ENCODE peak calls at places on chromosomes 16 and 17, in ten cellular contexts. One of them, this sample, is unnamed. For H3K36me3, the result is how much of the 10 kb centered on the place peaks cover.

GRCh38 chr16:73060216-73060615 is 12.3 kb upstream of the ZFHX3 start:
- DNase-seq in K562: no peak
- DNase-seq in suprapubic skin: no peak
- DNase-seq in prostate gland: no peak
- DNase-seq in GM23338: peak
- DNase-seq in transverse colon: no peak
- DNase-seq in sigmoid colon: peak
- DNase-seq in breast epithelium: no peak
- DNase-seq in stomach: no peak
- DNase-seq in endothelial cell of umbilical vein: no peak
- DNase-seq in this sample: no peak

GRCh38 chr16:72723781-72724180 is 324.1 kb downstream of the ZFHX3 start:
- DNase-seq in prostate gland: no peak
- DNase-seq in endothelial cell of umbilical vein: no peak
- DNase-seq in suprapubic skin: no peak
- DNase-seq in K562: no peak
- DNase-seq in sigmoid colon: no peak
- DNase-seq in stomach: no peak
- DNase-seq in breast epithelium: no peak
- DNase-seq in transverse colon: no peak
- DNase-seq in GM23338: no peak
- DNase-seq in this sample: no peak

GRCh38 chr17:82022310-82022980 is at the start of gene CENPX:
- DNase-seq in prostate gland: no peak
- DNase-seq in breast epithelium: no peak
- DNase-seq in K562: no peak
- DNase-seq in endothelial cell of umbilical vein: no peak
- DNase-seq in transverse colon: no peak
- DNase-seq in sigmoid colon: no peak
- DNase-seq in GM23338: no peak
- DNase-seq in stomach: no peak
- DNase-seq in suprapubic skin: no peak
- DNase-seq in this sample: no peak

GRCh38 chr17:15963670-15964110 is 18.8 kb downstream of the ADORA2B start:
- DNase-seq in endothelial cell of umbilical vein: peak
- DNase-seq in GM23338: no peak
- DNase-seq in prostate gland: no peak
- DNase-seq in breast epithelium: no peak
- DNase-seq in sigmoid colon: no peak
- DNase-seq in stomach: no peak
- DNase-seq in transverse colon: no peak
- DNase-seq in K562: no peak
- DNase-seq in suprapubic skin: no peak
- DNase-seq in this sample: no peak

GRCh38 chr16:87562201-87562600 is 40.1 kb upstream of the JPH3 start:
- DNase-seq in transverse colon: no peak
- DNase-seq in K562: no peak
- DNase-seq in GM23338: no peak
- DNase-seq in suprapubic skin: no peak
- DNase-seq in endothelial cell of umbilical vein: no peak
- DNase-seq in breast epithelium: no peak
- DNase-seq in stomach: no peak
- DNase-seq in sigmoid colon: no peak
- DNase-seq in prostate gland: no peak
- DNase-seq in this sample: no peak

GRCh38 chr16:56662357-56663354 is 4.9 kb downstream of the MT1F start:
- DNase-seq in GM23338: peak
- DNase-seq in transverse colon: no peak
- DNase-seq in K562: no peak
- DNase-seq in prostate gland: no peak
- DNase-seq in suprapubic skin: no peak
- DNase-seq in breast epithelium: no peak
- DNase-seq in endothelial cell of umbilical vein: no peak
- DNase-seq in stomach: no peak
- DNase-seq in sigmoid colon: no peak
- DNase-seq in this sample: no peak

GRCh38 chr16:65547799-65548446 is 426.1 kb upstream of the CDH11 start:
- DNase-seq in K562: no peak
- DNase-seq in transverse colon: no peak
- DNase-seq in prostate gland: no peak
- DNase-seq in suprapubic skin: no peak
- DNase-seq in endothelial cell of umbilical vein: no peak
- DNase-seq in stomach: no peak
- DNase-seq in GM23338: peak
- DNase-seq in sigmoid colon: no peak
- DNase-seq in breast epithelium: no peak
- DNase-seq in this sample: no peak

GRCh38 chr17:79838541-79839274 is 532 bp downstream of the CBX4 start:
- DNase-seq in K562: peak
- DNase-seq in transverse colon: peak
- DNase-seq in stomach: peak
- DNase-seq in GM23338: peak
- DNase-seq in breast epithelium: no peak
- DNase-seq in suprapubic skin: no peak
- DNase-seq in prostate gland: peak
- DNase-seq in endothelial cell of umbilical vein: peak
- DNase-seq in sigmoid colon: no peak
- DNase-seq in this sample: no peak

GRCh38 chr17:73156166-73156840 is 8.5 kb upstream of the SSTR2 start:
- DNase-seq in breast epithelium: peak
- DNase-seq in endothelial cell of umbilical vein: peak
- DNase-seq in GM23338: peak
- DNase-seq in sigmoid colon: peak
- DNase-seq in K562: peak
- DNase-seq in suprapubic skin: peak
- DNase-seq in prostate gland: peak
- DNase-seq in transverse colon: peak
- DNase-seq in stomach: peak
- DNase-seq in this sample: peak

DNA sequence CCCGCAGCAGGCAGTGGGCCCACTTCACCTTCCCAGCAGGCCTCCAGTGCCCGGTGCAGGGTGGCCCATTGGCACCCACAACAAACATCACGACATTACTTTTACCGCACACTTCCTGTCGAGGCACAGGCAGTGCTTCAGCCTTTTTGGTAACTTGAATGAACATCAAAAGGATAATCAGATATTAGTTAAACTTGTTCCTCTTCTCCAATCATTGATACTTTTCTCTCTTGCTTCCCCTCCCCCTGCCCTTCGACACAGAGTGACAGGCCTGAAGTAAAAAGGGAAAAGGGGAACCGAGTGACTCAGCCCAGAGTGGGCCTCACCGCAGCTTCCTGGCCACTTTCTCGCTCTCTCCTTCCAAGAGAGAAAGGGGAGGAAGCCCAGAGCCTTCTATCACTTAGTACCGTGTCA is 507.0 kb downstream of the MAF start:
- DNase-seq in breast epithelium: no peak
- DNase-seq in GM23338: no peak
- DNase-seq in transverse colon: peak
- DNase-seq in suprapubic skin: no peak
- DNase-seq in K562: peak
- DNase-seq in sigmoid colon: no peak
- DNase-seq in endothelial cell of umbilical vein: no peak
- DNase-seq in prostate gland: no peak
- DNase-seq in stomach: no peak
- DNase-seq in this sample: no peak
- TF ChIP-seq POLR2AphosphoS5 in breast epithelium: no peak
- TF ChIP-seq POLR2AphosphoS5 in GM23338: no peak
- TF ChIP-seq POLR2AphosphoS5 in transverse colon: no peak
- TF ChIP-seq POLR2AphosphoS5 in suprapubic skin: no peak
- TF ChIP-seq POLR2AphosphoS5 in K562: no peak
- TF ChIP-seq POLR2AphosphoS5 in sigmoid colon: no peak
- TF ChIP-seq POLR2AphosphoS5 in endothelial cell of umbilical vein: no peak
- TF ChIP-seq POLR2AphosphoS5 in prostate gland: no peak
- TF ChIP-seq POLR2AphosphoS5 in stomach: no peak
- TF ChIP-seq POLR2AphosphoS5 in this sample: no peak

GRCh38 chr17:49597928-49598655 is 22.4 kb downstream of the NXPH3 start:
- DNase-seq in prostate gland: no peak
- DNase-seq in K562: no peak
- DNase-seq in transverse colon: no peak
- DNase-seq in GM23338: no peak
- DNase-seq in suprapubic skin: no peak
- DNase-seq in breast epithelium: no peak
- DNase-seq in sigmoid colon: no peak
- DNase-seq in endothelial cell of umbilical vein: peak
- DNase-seq in stomach: no peak
- DNase-seq in this sample: no peak
- H3K36me3 ChIP-seq in prostate gland: under half
- H3K36me3 ChIP-seq in K562: half or more
- H3K36me3 ChIP-seq in transverse colon: under half
- H3K36me3 ChIP-seq in GM23338: under half
- H3K36me3 ChIP-seq in suprapubic skin: half or more
- H3K36me3 ChIP-seq in breast epithelium: under half
- H3K36me3 ChIP-seq in sigmoid colon: half or more
- H3K36me3 ChIP-seq in endothelial cell of umbilical vein: under half
- H3K36me3 ChIP-seq in stomach: half or more
- H3K36me3 ChIP-seq in this sample: under half

GRCh38 chr16:16148755-16149154 is 74.5 kb downstream of the ABCC6 start:
- DNase-seq in prostate gland: no peak
- DNase-seq in transverse colon: no peak
- DNase-seq in endothelial cell of umbilical vein: no peak
- DNase-seq in breast epithelium: no peak
- DNase-seq in K562: no peak
- DNase-seq in GM23338: no peak
- DNase-seq in suprapubic skin: no peak
- DNase-seq in sigmoid colon: no peak
- DNase-seq in stomach: no peak
- DNase-seq in this sample: no peak

GRCh38 chr16:16149710-16150116 is 73.6 kb downstream of the ABCC6 start:
- DNase-seq in K562: no peak
- DNase-seq in stomach: no peak
- DNase-seq in suprapubic skin: no peak
- DNase-seq in transverse colon: no peak
- DNase-seq in endothelial cell of umbilical vein: no peak
- DNase-seq in GM23338: no peak
- DNase-seq in breast epithelium: no peak
- DNase-seq in sigmoid colon: no peak
- DNase-seq in prostate gland: no peak
- DNase-seq in this sample: no peak

GRCh38 chr16:16145286-16145685 is 78.0 kb downstream of the ABCC6 start:
- DNase-seq in breast epithelium: no peak
- DNase-seq in prostate gland: no peak
- DNase-seq in endothelial cell of umbilical vein: no peak
- DNase-seq in GM23338: no peak
- DNase-seq in K562: no peak
- DNase-seq in stomach: no peak
- DNase-seq in sigmoid colon: no peak
- DNase-seq in suprapubic skin: no peak
- DNase-seq in transverse colon: no peak
- DNase-seq in this sample: no peak

GRCh38 chr16:16146380-16147315 is 76.6 kb downstream of the ABCC6 start:
- DNase-seq in suprapubic skin: no peak
- DNase-seq in sigmoid colon: no peak
- DNase-seq in K562: no peak
- DNase-seq in prostate gland: no peak
- DNase-seq in endothelial cell of umbilical vein: no peak
- DNase-seq in breast epithelium: no peak
- DNase-seq in stomach: no peak
- DNase-seq in GM23338: no peak
- DNase-seq in transverse colon: no peak
- DNase-seq in this sample: no peak

DNA sequence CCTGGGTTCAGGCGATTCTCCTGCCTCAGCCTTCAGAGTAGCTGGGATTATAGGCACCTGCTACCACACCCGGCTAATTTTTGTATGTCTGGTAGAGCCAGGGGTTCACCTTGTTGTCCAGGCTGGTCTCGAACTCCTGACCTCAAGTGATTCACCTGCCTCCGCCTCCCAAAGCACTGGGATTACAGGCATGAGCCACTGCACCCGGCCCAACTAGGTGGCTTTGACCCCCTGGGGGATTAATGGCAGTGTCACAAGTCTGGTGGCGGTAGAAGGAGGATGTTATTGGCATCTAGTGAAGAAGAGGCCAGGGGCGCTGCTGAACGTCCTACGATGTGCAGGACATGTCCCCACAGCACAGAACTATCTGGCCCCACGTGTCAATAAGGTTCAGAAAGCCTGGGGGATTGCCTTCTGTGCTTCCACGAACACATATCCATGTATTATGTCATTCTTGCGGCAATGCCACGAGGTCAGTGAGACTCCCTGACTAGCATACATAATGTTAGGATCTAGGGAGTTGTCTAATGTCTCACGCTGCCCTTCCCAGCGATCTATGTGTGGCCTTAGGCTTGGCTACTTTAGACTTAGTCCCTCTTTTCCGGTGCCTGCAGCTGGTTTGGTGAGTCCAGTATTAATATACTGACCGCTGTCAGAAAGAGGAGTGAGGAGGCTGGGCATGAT is 75.8 kb downstream of the ABCC6 start:
- DNase-seq in breast epithelium: no peak
- DNase-seq in K562: no peak
- DNase-seq in suprapubic skin: no peak
- DNase-seq in GM23338: no peak
- DNase-seq in sigmoid colon: no peak
- DNase-seq in transverse colon: no peak
- DNase-seq in endothelial cell of umbilical vein: no peak
- DNase-seq in stomach: no peak
- DNase-seq in prostate gland: no peak
- DNase-seq in this sample: no peak
- TF ChIP-seq POLR2AphosphoS5 in breast epithelium: no peak
- TF ChIP-seq POLR2AphosphoS5 in K562: no peak
- TF ChIP-seq POLR2AphosphoS5 in suprapubic skin: no peak
- TF ChIP-seq POLR2AphosphoS5 in GM23338: no peak
- TF ChIP-seq POLR2AphosphoS5 in sigmoid colon: no peak
- TF ChIP-seq POLR2AphosphoS5 in transverse colon: no peak
- TF ChIP-seq POLR2AphosphoS5 in endothelial cell of umbilical vein: no peak
- TF ChIP-seq POLR2AphosphoS5 in stomach: no peak
- TF ChIP-seq POLR2AphosphoS5 in prostate gland: no peak
- TF ChIP-seq POLR2AphosphoS5 in this sample: no peak

GRCh38 chr16:1314399-1315068 is 5.1 kb downstream of the UBE2I start:
- DNase-seq in prostate gland: no peak
- DNase-seq in K562: no peak
- DNase-seq in endothelial cell of umbilical vein: no peak
- DNase-seq in transverse colon: no peak
- DNase-seq in GM23338: no peak
- DNase-seq in stomach: no peak
- DNase-seq in breast epithelium: no peak
- DNase-seq in suprapubic skin: no peak
- DNase-seq in sigmoid colon: no peak
- DNase-seq in this sample: no peak

GRCh38 chr16:1313721-1314120 is 4.3 kb downstream of the UBE2I start:
- DNase-seq in K562: no peak
- DNase-seq in transverse colon: no peak
- DNase-seq in endothelial cell of umbilical vein: no peak
- DNase-seq in breast epithelium: no peak
- DNase-seq in sigmoid colon: no peak
- DNase-seq in stomach: no peak
- DNase-seq in suprapubic skin: no peak
- DNase-seq in GM23338: no peak
- DNase-seq in prostate gland: no peak
- DNase-seq in this sample: no peak

GRCh38 chr16:1317479-1318267 is 8.2 kb downstream of the UBE2I start:
- DNase-seq in suprapubic skin: no peak
- DNase-seq in breast epithelium: no peak
- DNase-seq in GM23338: no peak
- DNase-seq in prostate gland: no peak
- DNase-seq in K562: no peak
- DNase-seq in stomach: no peak
- DNase-seq in sigmoid colon: no peak
- DNase-seq in transverse colon: no peak
- DNase-seq in endothelial cell of umbilical vein: no peak
- DNase-seq in this sample: no peak

GRCh38 chr16:1316033-1316405 is 6.6 kb downstream of the UBE2I start:
- DNase-seq in transverse colon: no peak
- DNase-seq in K562: no peak
- DNase-seq in suprapubic skin: no peak
- DNase-seq in endothelial cell of umbilical vein: no peak
- DNase-seq in breast epithelium: no peak
- DNase-seq in GM23338: no peak
- DNase-seq in stomach: no peak
- DNase-seq in sigmoid colon: no peak
- DNase-seq in prostate gland: no peak
- DNase-seq in this sample: no peak

GRCh38 chr16:1315081-1316032 is 5.9 kb downstream of the UBE2I start:
- DNase-seq in prostate gland: no peak
- DNase-seq in sigmoid colon: no peak
- DNase-seq in endothelial cell of umbilical vein: no peak
- DNase-seq in GM23338: no peak
- DNase-seq in breast epithelium: no peak
- DNase-seq in stomach: no peak
- DNase-seq in transverse colon: no peak
- DNase-seq in suprapubic skin: no peak
- DNase-seq in K562: no peak
- DNase-seq in this sample: no peak
- H3K36me3 ChIP-seq in prostate gland: under half
- H3K36me3 ChIP-seq in sigmoid colon: half or more
- H3K36me3 ChIP-seq in endothelial cell of umbilical vein: under half
- H3K36me3 ChIP-seq in GM23338: under half
- H3K36me3 ChIP-seq in breast epithelium: under half
- H3K36me3 ChIP-seq in stomach: half or more
- H3K36me3 ChIP-seq in transverse colon: under half
- H3K36me3 ChIP-seq in suprapubic skin: half or more
- H3K36me3 ChIP-seq in K562: half or more
- H3K36me3 ChIP-seq in this sample: under half